ENCODE peak calls at places on chromosomes 12 and 14, in five cellular contexts. D is K562, I is H1, B is GM12878, W is HepG2. P is an unnamed sample.

GRCh38 chr14:30990766-30991165 is 34.7 kb upstream of the AP4S1 start:
- DNase-seq in D (no peak), I (no peak), B (no peak), W (no peak), P (no peak)

GRCh38 chr12:96136129-96136528 is 58.0 kb upstream of the ELK3 start:
- DNase-seq in D (no peak), I (no peak), B (no peak), W (no peak), P (no peak)

GRCh38 chr12:14768823-14769405 is 34.4 kb downstream of the WBP11 start:
- DNase-seq in D (no peak), I (no peak), B (peak), W (no peak), P (no peak)

GRCh38 chr12:56684745-56685369 is 3.2 kb downstream of the PTGES3 start:
- DNase-seq in D (peak), I (no peak), B (no peak), W (no peak), P (no peak)

GRCh38 chr12:112370156-112370555 is 12.1 kb downstream of the HECTD4 start:
- DNase-seq in D (no peak), I (no peak), B (no peak), W (no peak), P (no peak)

GRCh38 chr14:45526715-45527549 is 273.9 kb upstream of the MIS18BP1 start:
- DNase-seq in D (peak), I (peak), B (peak), W (peak), P (peak)

GRCh38 chr12:52242442-52243263 is 9.6 kb downstream of the KRT7 start:
- DNase-seq in D (no peak), I (no peak), B (no peak), W (no peak), P (no peak)

GRCh38 chr14:93957751-93958566 is 18.4 kb downstream of the ASB2 start:
- DNase-seq in D (no peak), I (no peak), B (no peak), W (no peak), P (no peak)

GRCh38 chr12:116922194-116922897 is 11.6 kb downstream of the FBXW8 start:
- DNase-seq in D (no peak), I (no peak), B (peak), W (no peak), P (no peak)

GRCh38 chr12:113949321-113950305 is 16.5 kb downstream of the RBM19 start:
- DNase-seq in D (no peak), I (no peak), B (no peak), W (no peak), P (no peak)

GRCh38 chr14:65210118-65210826 is 108.0 kb upstream of the MAX start:
- DNase-seq in D (peak), I (no peak), B (peak), W (no peak), P (no peak)

GRCh38 chr12:52191841-52192791 is at the start of gene KRT80:
- DNase-seq in D (no peak), I (no peak), B (no peak), W (peak), P (peak)

GRCh38 chr14:31096255-31096654 is 70.1 kb upstream of the STRN3 start:
- DNase-seq in D (no peak), I (no peak), B (no peak), W (no peak), P (no peak)

GRCh38 chr14:29521526-29522137 is 406.0 kb downstream of the PRKD1 start:
- DNase-seq in D (peak), I (peak), B (no peak), W (no peak), P (no peak)

GRCh38 chr14:97723321-97723720 is 926.1 kb downstream of the VRK1 start:
- DNase-seq in D (no peak), I (no peak), B (no peak), W (no peak), P (no peak)

GRCh38 chr12:127583041-127583440 is 683.9 kb upstream of the TMEM132C start:
- DNase-seq in D (no peak), I (no peak), B (no peak), W (no peak), P (no peak)

GRCh38 chr14:52875707-52876106 is 75.1 kb downstream of the FERMT2 start:
- DNase-seq in D (no peak), I (no peak), B (no peak), W (no peak), P (no peak)

GRCh38 chr12:113684908-113685512 is 213.3 kb upstream of the LHX5 start:
- DNase-seq in D (peak), I (no peak), B (no peak), W (no peak), P (no peak)

GRCh38 chr14:24058260-24058950 is 6.6 kb downstream of the CARMIL3 start:
- DNase-seq in D (peak), I (no peak), B (no peak), W (peak), P (no peak)

GRCh38 chr12:130846386-130846785 is 7.3 kb upstream of the STX2 start:
- DNase-seq in D (no peak), I (no peak), B (no peak), W (no peak), P (no peak)

GRCh38 chr14:24314377-24315193 is 3.3 kb downstream of the LTB4R start:
- DNase-seq in D (no peak), I (no peak), B (no peak), W (no peak), P (no peak)

GRCh38 chr14:45651906-45652305 is 398.9 kb upstream of the MIS18BP1 start:
- DNase-seq in D (no peak), I (no peak), B (no peak), W (no peak), P (no peak)

GRCh38 chr14:90424686-90425255 is 27.9 kb downstream of the CALM1 start:
- DNase-seq in D (no peak), I (no peak), B (no peak), W (no peak), P (no peak)

GRCh38 chr12:102120886-102121285 is 903 bp downstream of the PARPBP start:
- DNase-seq in D (peak), I (no peak), B (no peak), W (peak), P (peak)

GRCh38 chr14:99382781-99383456 is 97.7 kb downstream of the SETD3 start:
- DNase-seq in D (no peak), I (no peak), B (no peak), W (no peak), P (no peak)

GRCh38 chr12:20646239-20646827 is 48.8 kb upstream of the SLCO1C1 start:
- DNase-seq in D (peak), I (no peak), B (no peak), W (peak), P (peak)

GRCh38 chr14:24339284-24340151 is at the start of gene RIPK3:
- DNase-seq in D (no peak), I (no peak), B (peak), W (no peak), P (no peak)

GRCh38 chr14:62117718-62118164 is 355.5 kb downstream of the SNAPC1 start:
- DNase-seq in D (no peak), I (no peak), B (no peak), W (no peak), P (no peak)

GRCh38 chr12:121364657-121365265 is 12.6 kb upstream of the ANAPC5 start:
- DNase-seq in D (no peak), I (no peak), B (no peak), W (no peak), P (no peak)

GRCh38 chr14:51507556-51508511 is 143.9 kb upstream of the FRMD6 start:
- DNase-seq in D (no peak), I (no peak), B (no peak), W (no peak), P (no peak)

GRCh38 chr14:104247336-104248202 is 109.2 kb downstream of the KIF26A start:
- DNase-seq in D (no peak), I (no peak), B (no peak), W (no peak), P (no peak)

GRCh38 chr12:22729431-22729830 is 104.5 kb downstream of the ETNK1 start:
- DNase-seq in D (no peak), I (no peak), B (no peak), W (no peak), P (no peak)

GRCh38 chr12:4145990-4146859 is 127.3 kb upstream of the CCND2 start:
- DNase-seq in D (no peak), I (no peak), B (peak), W (no peak), P (no peak)

DNA sequence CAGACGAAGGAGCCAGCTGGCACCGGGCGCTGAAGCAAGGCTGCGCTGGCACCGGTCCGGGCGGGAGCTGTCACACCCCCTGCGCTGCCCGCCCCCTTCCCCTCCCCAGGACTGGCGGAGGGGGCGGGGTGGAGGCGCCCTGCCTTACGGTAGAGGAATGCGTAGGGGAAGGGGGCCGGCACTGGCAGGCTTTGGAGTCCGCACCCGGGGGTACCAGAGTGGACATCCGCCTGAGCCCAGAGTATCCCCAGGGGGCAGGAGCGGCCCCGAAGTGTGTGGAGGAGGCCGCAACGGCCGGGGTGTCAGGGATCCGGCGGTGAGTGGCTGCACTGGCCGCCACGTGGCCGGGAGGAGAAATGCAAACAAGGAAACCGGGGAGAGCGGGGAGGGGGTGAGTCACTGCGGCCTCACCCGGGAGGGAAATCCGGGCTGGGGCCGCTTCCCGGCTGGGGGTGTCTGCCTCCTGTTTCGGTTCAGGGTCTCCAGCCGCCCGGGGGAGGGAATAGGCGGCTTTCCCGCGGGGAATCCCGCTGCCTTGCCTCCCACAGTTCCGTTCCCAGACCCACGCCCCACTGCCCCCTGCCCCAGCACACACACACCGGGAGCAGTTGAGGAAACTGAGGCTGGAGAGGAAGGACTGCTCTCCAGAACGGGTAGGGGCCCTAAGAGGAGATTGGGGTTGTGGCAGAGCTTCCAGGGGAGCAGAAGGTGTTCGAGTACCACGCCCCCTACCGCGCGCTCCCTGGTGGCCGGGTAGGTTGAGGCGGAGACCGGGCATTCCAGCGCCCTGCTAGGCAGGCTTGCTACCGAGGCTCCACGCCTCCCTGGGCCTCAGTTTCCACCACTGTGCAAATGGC is at the start of gene RAPGEF3:
- DNase-seq in D (peak), I (no peak), B (no peak), W (peak), P (no peak)
- TF ChIP-seq SRF in D (no peak), I (no peak), B (peak), W (no peak), P (no peak)

GRCh38 chr12:7650091-7650490 is 15.6 kb downstream of the APOBEC1 start:
- DNase-seq in D (no peak), I (no peak), B (no peak), W (no peak), P (no peak)
- TF ChIP-seq SP1 in D (no peak), I (no peak), B (no peak), W (no peak), P (no peak)

GRCh38 chr12:55681142-55682077 is 26.3 kb downstream of the ITGA7 start:
- DNase-seq in D (peak), I (peak), B (no peak), W (peak), P (peak)
- TF ChIP-seq SRF in D (no peak), I (no peak), B (no peak), W (no peak), P (no peak)

GRCh38 chr12:16345105-16345504 is 2.3 kb upstream of the MGST1 start:
- DNase-seq in D (no peak), I (no peak), B (no peak), W (no peak), P (no peak)

GRCh38 chr12:16346931-16347330 is 514 bp upstream of the MGST1 start:
- DNase-seq in D (no peak), I (no peak), B (no peak), W (peak), P (no peak)

GRCh38 chr12:16349132-16349463 is 1.7 kb downstream of the MGST1 start:
- DNase-seq in D (peak), I (no peak), B (no peak), W (peak), P (no peak)

GRCh38 chr12:16348435-16349131 is 1.1 kb downstream of the MGST1 start:
- DNase-seq in D (peak), I (no peak), B (peak), W (no peak), P (no peak)

DNA sequence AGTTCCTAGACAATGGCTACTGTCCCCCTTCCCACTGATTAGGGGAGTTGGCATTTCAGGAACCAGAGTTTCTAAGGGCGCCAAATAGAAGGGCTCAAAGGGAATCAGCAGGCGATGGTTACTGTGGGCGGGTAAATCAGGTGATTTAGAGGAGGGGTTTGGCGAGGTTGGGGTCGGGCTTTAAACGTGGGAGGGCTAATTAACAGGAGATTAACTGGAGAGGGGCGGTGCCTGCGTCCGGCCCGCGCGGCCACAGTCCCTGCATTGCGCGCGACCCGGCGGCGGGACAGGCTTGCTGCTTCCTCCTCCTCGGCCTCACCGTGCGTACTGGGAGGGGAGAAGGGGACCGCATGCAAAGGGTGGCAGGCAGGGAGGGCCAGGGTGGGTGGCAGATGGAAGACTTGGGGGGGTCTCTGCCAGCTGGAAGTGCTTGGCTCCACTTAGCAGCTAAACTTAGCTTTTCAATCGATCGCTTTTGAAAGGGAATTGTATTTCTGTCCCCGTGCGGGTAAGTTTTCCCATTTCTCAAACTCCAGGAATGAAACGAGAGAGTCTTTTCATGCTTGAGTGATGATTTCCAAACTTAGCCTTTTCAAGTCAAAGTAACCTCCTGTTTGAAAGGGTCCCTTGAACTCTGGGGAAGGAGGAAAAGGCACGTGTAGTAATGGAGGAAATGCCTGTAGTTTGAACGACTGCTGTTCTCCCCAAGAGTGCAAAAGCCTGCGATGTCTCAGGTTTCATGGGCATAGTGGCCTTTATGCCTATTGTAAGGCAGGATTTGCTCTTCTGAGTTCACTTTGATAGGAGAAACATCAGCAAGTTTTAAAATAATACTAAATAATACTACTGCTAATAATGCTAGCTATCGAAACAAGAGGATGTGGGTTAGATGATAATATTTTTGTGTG is at the start of gene MGST1:
- DNase-seq in D (peak), I (peak), B (peak), W (peak), P (peak)
- TF ChIP-seq SP1 in D (no peak), I (peak), B (no peak), W (peak), P (no peak)

GRCh38 chr12:94023879-94024278 is 124.5 kb upstream of the PLXNC1 start:
- DNase-seq in D (no peak), I (no peak), B (no peak), W (no peak), P (no peak)
- TF ChIP-seq SRF in D (no peak), I (no peak), B (no peak), W (no peak), P (no peak)

GRCh38 chr12:59076611-59077010 is 156.3 kb upstream of the LRIG3 start:
- DNase-seq in D (no peak), I (no peak), B (no peak), W (no peak), P (no peak)
- TF ChIP-seq SP1 in D (no peak), I (no peak), B (no peak), W (no peak), P (no peak)

P was measured in HCT116.